ENCODE peak calls at places on chromosomes 1 and 21, in ten cellular contexts. One of them, this sample, is unnamed.

GRCh38 chr1:53349369-53349705 is 21.5 kb upstream of the LRP8 start:
- DNase-seq in K562: no peak
- DNase-seq in breast epithelium: no peak
- DNase-seq in GM12878: no peak
- DNase-seq in endothelial cell of umbilical vein: no peak
- DNase-seq in vagina: peak
- DNase-seq in stomach: no peak
- DNase-seq in HCT116: no peak
- DNase-seq in prostate gland: no peak
- DNase-seq in transverse colon: no peak
- DNase-seq in this sample: no peak

GRCh38 chr1:192766009-192766625 is 42.7 kb upstream of the RGS2 start:
- DNase-seq in prostate gland: no peak
- DNase-seq in GM12878: no peak
- DNase-seq in vagina: no peak
- DNase-seq in endothelial cell of umbilical vein: no peak
- DNase-seq in breast epithelium: no peak
- DNase-seq in K562: no peak
- DNase-seq in HCT116: no peak
- DNase-seq in stomach: no peak
- DNase-seq in transverse colon: no peak
- DNase-seq in this sample: no peak

GRCh38 chr1:72636636-72637035 is 354.3 kb upstream of the NEGR1 start:
- DNase-seq in vagina: no peak
- DNase-seq in GM12878: no peak
- DNase-seq in endothelial cell of umbilical vein: peak
- DNase-seq in transverse colon: no peak
- DNase-seq in breast epithelium: no peak
- DNase-seq in prostate gland: no peak
- DNase-seq in HCT116: no peak
- DNase-seq in stomach: no peak
- DNase-seq in K562: no peak
- DNase-seq in this sample: no peak

GRCh38 chr1:223712856-223713494 is 636 bp downstream of the CAPN2 start:
- DNase-seq in transverse colon: peak
- DNase-seq in HCT116: no peak
- DNase-seq in vagina: no peak
- DNase-seq in K562: peak
- DNase-seq in GM12878: no peak
- DNase-seq in endothelial cell of umbilical vein: peak
- DNase-seq in prostate gland: no peak
- DNase-seq in breast epithelium: peak
- DNase-seq in stomach: no peak
- DNase-seq in this sample: no peak

GRCh38 chr1:170620164-170620563 is 43.8 kb upstream of the PRRX1 start:
- DNase-seq in prostate gland: no peak
- DNase-seq in vagina: no peak
- DNase-seq in HCT116: no peak
- DNase-seq in K562: no peak
- DNase-seq in breast epithelium: no peak
- DNase-seq in GM12878: no peak
- DNase-seq in transverse colon: no peak
- DNase-seq in stomach: no peak
- DNase-seq in endothelial cell of umbilical vein: no peak
- DNase-seq in this sample: no peak

GRCh38 chr21:37582613-37583012 is 216.0 kb downstream of the DYRK1A start:
- DNase-seq in vagina: no peak
- DNase-seq in HCT116: peak
- DNase-seq in stomach: no peak
- DNase-seq in GM12878: no peak
- DNase-seq in prostate gland: peak
- DNase-seq in endothelial cell of umbilical vein: peak
- DNase-seq in K562: peak
- DNase-seq in transverse colon: no peak
- DNase-seq in breast epithelium: no peak
- DNase-seq in this sample: no peak

GRCh38 chr1:214609692-214610091 is 6.7 kb downstream of the CENPF start:
- DNase-seq in GM12878: no peak
- DNase-seq in vagina: no peak
- DNase-seq in K562: no peak
- DNase-seq in breast epithelium: no peak
- DNase-seq in prostate gland: no peak
- DNase-seq in transverse colon: no peak
- DNase-seq in HCT116: no peak
- DNase-seq in endothelial cell of umbilical vein: no peak
- DNase-seq in stomach: no peak
- DNase-seq in this sample: no peak

GRCh38 chr1:225462714-225463574 is 35.1 kb upstream of the LBR start:
- DNase-seq in transverse colon: no peak
- DNase-seq in breast epithelium: no peak
- DNase-seq in K562: no peak
- DNase-seq in stomach: no peak
- DNase-seq in vagina: no peak
- DNase-seq in HCT116: no peak
- DNase-seq in GM12878: no peak
- DNase-seq in prostate gland: no peak
- DNase-seq in endothelial cell of umbilical vein: no peak
- DNase-seq in this sample: no peak

GRCh38 chr1:230827081-230827681 is 41.1 kb downstream of the C1orf198 start:
- DNase-seq in transverse colon: no peak
- DNase-seq in stomach: no peak
- DNase-seq in breast epithelium: no peak
- DNase-seq in K562: no peak
- DNase-seq in prostate gland: no peak
- DNase-seq in GM12878: no peak
- DNase-seq in endothelial cell of umbilical vein: no peak
- DNase-seq in vagina: peak
- DNase-seq in HCT116: no peak
- DNase-seq in this sample: no peak

GRCh38 chr21:34510148-34511142 is 1.6 kb downstream of the KCNE1 start:
- DNase-seq in prostate gland: no peak
- DNase-seq in stomach: peak
- DNase-seq in breast epithelium: peak
- DNase-seq in vagina: no peak
- DNase-seq in endothelial cell of umbilical vein: peak
- DNase-seq in transverse colon: peak
- DNase-seq in K562: peak
- DNase-seq in HCT116: peak
- DNase-seq in GM12878: no peak
- DNase-seq in this sample: peak
- TF ChIP-seq POLR2AphosphoS5 in prostate gland: no peak
- TF ChIP-seq POLR2AphosphoS5 in stomach: no peak
- TF ChIP-seq POLR2AphosphoS5 in breast epithelium: no peak
- TF ChIP-seq POLR2AphosphoS5 in vagina: no peak
- TF ChIP-seq POLR2AphosphoS5 in endothelial cell of umbilical vein: no peak
- TF ChIP-seq POLR2AphosphoS5 in transverse colon: no peak
- TF ChIP-seq POLR2AphosphoS5 in K562: no peak
- TF ChIP-seq POLR2AphosphoS5 in HCT116: no peak
- TF ChIP-seq POLR2AphosphoS5 in GM12878: no peak
- TF ChIP-seq POLR2AphosphoS5 in this sample: no peak

GRCh38 chr1:62794047-62794446 is 10.1 kb downstream of the ATG4C start:
- DNase-seq in endothelial cell of umbilical vein: no peak
- DNase-seq in HCT116: no peak
- DNase-seq in GM12878: no peak
- DNase-seq in stomach: no peak
- DNase-seq in K562: no peak
- DNase-seq in vagina: no peak
- DNase-seq in prostate gland: no peak
- DNase-seq in breast epithelium: no peak
- DNase-seq in transverse colon: no peak
- DNase-seq in this sample: no peak

GRCh38 chr1:62796151-62796680 is 12.3 kb downstream of the ATG4C start:
- DNase-seq in endothelial cell of umbilical vein: no peak
- DNase-seq in transverse colon: no peak
- DNase-seq in stomach: no peak
- DNase-seq in GM12878: no peak
- DNase-seq in breast epithelium: no peak
- DNase-seq in K562: no peak
- DNase-seq in prostate gland: no peak
- DNase-seq in vagina: no peak
- DNase-seq in HCT116: no peak
- DNase-seq in this sample: no peak

GRCh38 chr1:62800825-62801306 is 16.9 kb downstream of the ATG4C start:
- DNase-seq in prostate gland: no peak
- DNase-seq in HCT116: no peak
- DNase-seq in breast epithelium: no peak
- DNase-seq in GM12878: peak
- DNase-seq in vagina: no peak
- DNase-seq in K562: no peak
- DNase-seq in transverse colon: no peak
- DNase-seq in stomach: no peak
- DNase-seq in endothelial cell of umbilical vein: peak
- DNase-seq in this sample: peak

GRCh38 chr1:62800274-62800673 is 16.3 kb downstream of the ATG4C start:
- DNase-seq in vagina: no peak
- DNase-seq in prostate gland: no peak
- DNase-seq in stomach: no peak
- DNase-seq in transverse colon: no peak
- DNase-seq in breast epithelium: no peak
- DNase-seq in K562: no peak
- DNase-seq in HCT116: no peak
- DNase-seq in GM12878: no peak
- DNase-seq in endothelial cell of umbilical vein: no peak
- DNase-seq in this sample: no peak

DNA sequence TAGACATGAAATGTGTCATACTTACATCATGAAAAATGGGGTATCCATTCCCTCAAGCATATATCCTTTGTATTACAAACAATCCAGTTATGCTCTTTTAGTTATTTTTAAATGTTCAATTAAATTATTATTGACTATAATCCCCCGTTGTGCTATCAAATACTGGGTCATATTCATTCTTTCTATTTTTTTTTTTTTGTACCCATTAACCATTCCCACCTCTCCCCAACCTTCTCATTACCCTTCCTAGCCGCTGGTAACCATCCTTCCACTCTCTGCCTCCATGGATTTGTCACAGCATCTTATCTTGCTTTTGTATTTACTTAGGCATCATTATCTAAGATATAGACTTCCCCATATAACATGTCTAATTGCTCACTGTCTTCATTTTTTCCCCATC is 15.8 kb downstream of the ATG4C start:
- DNase-seq in GM12878: no peak
- DNase-seq in stomach: no peak
- DNase-seq in vagina: no peak
- DNase-seq in endothelial cell of umbilical vein: no peak
- DNase-seq in transverse colon: no peak
- DNase-seq in K562: no peak
- DNase-seq in breast epithelium: no peak
- DNase-seq in prostate gland: no peak
- DNase-seq in HCT116: no peak
- DNase-seq in this sample: no peak
- H3K27ac ChIP-seq in GM12878: peak
- H3K27ac ChIP-seq in stomach: no peak
- H3K27ac ChIP-seq in vagina: no peak
- H3K27ac ChIP-seq in endothelial cell of umbilical vein: no peak
- H3K27ac ChIP-seq in transverse colon: no peak
- H3K27ac ChIP-seq in K562: no peak
- H3K27ac ChIP-seq in breast epithelium: no peak
- H3K27ac ChIP-seq in prostate gland: no peak
- H3K27ac ChIP-seq in HCT116: no peak
- H3K27ac ChIP-seq in this sample: no peak

GRCh38 chr1:28259252-28259934 is at the start of gene SESN2:
- DNase-seq in endothelial cell of umbilical vein: peak
- DNase-seq in stomach: peak
- DNase-seq in transverse colon: peak
- DNase-seq in K562: peak
- DNase-seq in breast epithelium: peak
- DNase-seq in HCT116: peak
- DNase-seq in vagina: no peak
- DNase-seq in GM12878: peak
- DNase-seq in prostate gland: peak
- DNase-seq in this sample: peak
- TF ChIP-seq POLR2AphosphoS5 in endothelial cell of umbilical vein: peak
- TF ChIP-seq POLR2AphosphoS5 in stomach: peak
- TF ChIP-seq POLR2AphosphoS5 in transverse colon: peak
- TF ChIP-seq POLR2AphosphoS5 in K562: peak
- TF ChIP-seq POLR2AphosphoS5 in breast epithelium: peak
- TF ChIP-seq POLR2AphosphoS5 in HCT116: peak
- TF ChIP-seq POLR2AphosphoS5 in vagina: peak
- TF ChIP-seq POLR2AphosphoS5 in GM12878: peak
- TF ChIP-seq POLR2AphosphoS5 in prostate gland: peak
- TF ChIP-seq POLR2AphosphoS5 in this sample: peak

DNA sequence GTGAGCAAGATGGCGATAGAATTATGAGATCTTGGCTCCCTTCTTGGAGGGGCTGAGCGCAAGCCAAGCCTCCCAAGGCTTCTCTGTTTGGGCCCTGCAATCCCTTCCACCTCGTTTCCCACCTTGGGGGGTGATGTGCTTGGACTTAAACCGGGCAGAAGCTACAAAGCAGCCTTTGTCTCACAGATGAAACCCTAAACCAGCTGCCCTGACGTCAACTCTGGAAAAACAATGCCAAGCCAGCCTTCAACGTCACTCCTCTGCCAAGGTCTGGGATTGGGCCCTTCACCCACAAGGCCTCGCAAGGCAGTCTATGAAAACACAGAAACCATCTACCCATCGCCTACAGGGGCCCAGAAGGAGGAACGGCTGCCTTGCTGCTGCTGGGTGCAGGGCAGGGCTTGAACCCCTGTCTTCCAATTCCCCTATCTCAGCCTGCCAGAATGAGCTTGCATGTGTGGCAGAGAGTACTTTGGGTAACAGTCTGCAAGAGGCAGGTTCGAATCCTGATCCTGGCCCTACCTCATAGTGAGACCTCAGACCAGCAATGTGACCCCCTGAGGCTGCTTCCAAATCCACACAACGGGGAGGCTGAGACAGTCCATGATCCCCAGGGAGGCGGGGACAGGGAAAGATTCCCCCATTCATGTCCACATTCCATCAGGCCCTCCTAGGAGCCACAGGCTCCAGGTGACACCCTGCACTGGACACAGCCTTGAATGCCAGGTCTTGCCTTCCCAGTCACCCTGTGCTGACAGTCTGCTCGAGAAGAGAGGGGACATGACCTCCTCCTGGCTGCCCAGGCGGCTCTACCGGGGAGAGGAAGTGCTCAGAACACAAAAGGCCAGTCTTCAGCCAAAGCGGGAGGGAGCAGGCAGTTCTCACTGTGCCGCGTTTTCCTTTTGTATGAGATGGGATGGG is 15.0 kb downstream of the IFFO2 start:
- DNase-seq in prostate gland: peak
- DNase-seq in endothelial cell of umbilical vein: peak
- DNase-seq in K562: no peak
- DNase-seq in breast epithelium: peak
- DNase-seq in stomach: no peak
- DNase-seq in vagina: no peak
- DNase-seq in HCT116: peak
- DNase-seq in transverse colon: no peak
- DNase-seq in GM12878: no peak
- DNase-seq in this sample: no peak
- H3K27ac ChIP-seq in prostate gland: peak
- H3K27ac ChIP-seq in endothelial cell of umbilical vein: peak
- H3K27ac ChIP-seq in K562: no peak
- H3K27ac ChIP-seq in breast epithelium: peak
- H3K27ac ChIP-seq in stomach: no peak
- H3K27ac ChIP-seq in vagina: peak
- H3K27ac ChIP-seq in HCT116: peak
- H3K27ac ChIP-seq in transverse colon: peak
- H3K27ac ChIP-seq in GM12878: no peak
- H3K27ac ChIP-seq in this sample: no peak

GRCh38 chr21:44911384-44912157 is 9.1 kb downstream of the ITGB2 start:
- DNase-seq in transverse colon: peak
- DNase-seq in HCT116: no peak
- DNase-seq in breast epithelium: peak
- DNase-seq in GM12878: no peak
- DNase-seq in K562: peak
- DNase-seq in vagina: no peak
- DNase-seq in endothelial cell of umbilical vein: peak
- DNase-seq in prostate gland: peak
- DNase-seq in stomach: peak
- DNase-seq in this sample: peak
- TF ChIP-seq POLR2AphosphoS5 in transverse colon: no peak
- TF ChIP-seq POLR2AphosphoS5 in HCT116: no peak
- TF ChIP-seq POLR2AphosphoS5 in breast epithelium: peak
- TF ChIP-seq POLR2AphosphoS5 in GM12878: no peak
- TF ChIP-seq POLR2AphosphoS5 in K562: no peak
- TF ChIP-seq POLR2AphosphoS5 in vagina: peak
- TF ChIP-seq POLR2AphosphoS5 in endothelial cell of umbilical vein: no peak
- TF ChIP-seq POLR2AphosphoS5 in prostate gland: peak
- TF ChIP-seq POLR2AphosphoS5 in stomach: no peak
- TF ChIP-seq POLR2AphosphoS5 in this sample: peak

This sample was measured in HL-60.